ENCODE peak calls at places on chromosomes 4 and X, in seven cellular contexts. K is IMR-90, N is mesenchymal stem cell, D is neuronal stem cell, A is H1, H is trophoblast cell, P is mesendoderm. J is an unnamed sample.

GRCh38 chrX:93875621-93876282 is 201.7 kb downstream of the FAM133A start:
- DNase-seq in D (no peak), P (no peak), A (no peak), K (no peak), N (no peak), H (no peak), J (no peak)

GRCh38 chr4:85994576-85994975 is 365.3 kb downstream of the MAPK10 start:
- DNase-seq in P (peak), H (no peak), N (no peak), K (no peak), A (no peak), D (no peak), J (no peak)

GRCh38 chr4:1266881-1267763 is 18.2 kb upstream of the CTBP1 start:
- DNase-seq in A (no peak), K (no peak), N (no peak), H (no peak), P (no peak), D (no peak), J (no peak)

GRCh38 chr4:155809835-155810234 is 51.0 kb downstream of the GUCY1B1 start:
- DNase-seq in K (peak), A (no peak), D (peak), H (peak), N (peak), P (peak), J (no peak)

GRCh38 chr4:80909938-80910337 is 120.6 kb upstream of the BMP3 start:
- DNase-seq in H (no peak), A (no peak), K (no peak), N (no peak), P (no peak), D (no peak), J (no peak)

GRCh38 chr4:165177725-165178666 is 29.4 kb upstream of the KLHL2 start:
- DNase-seq in D (no peak), H (no peak), N (no peak), P (no peak), A (no peak), K (no peak), J (no peak)

GRCh38 chr4:89217594-89217993 is 90.0 kb downstream of the GPRIN3 start:
- DNase-seq in A (no peak), D (no peak), P (no peak), K (no peak), N (no peak), H (no peak), J (no peak)

GRCh38 chr4:77600521-77601451 is 4.8 kb upstream of the CXCL13 start:
- DNase-seq in D (peak), K (peak), N (peak), A (no peak), P (peak), H (peak), J (peak)

GRCh38 chrX:24799078-24799477 is 105.4 kb downstream of the POLA1 start:
- DNase-seq in P (no peak), A (no peak), K (no peak), N (no peak), D (no peak), H (no peak), J (no peak)

GRCh38 chr4:15690020-15690809 is 8.6 kb downstream of the FAM200B start:
- DNase-seq in H (peak), N (peak), D (peak), P (peak), K (peak), A (no peak), J (no peak)
- H3K27ac ChIP-seq in H (peak), N (peak), D (peak), P (peak), K (peak), A (peak), J (peak)

DNA sequence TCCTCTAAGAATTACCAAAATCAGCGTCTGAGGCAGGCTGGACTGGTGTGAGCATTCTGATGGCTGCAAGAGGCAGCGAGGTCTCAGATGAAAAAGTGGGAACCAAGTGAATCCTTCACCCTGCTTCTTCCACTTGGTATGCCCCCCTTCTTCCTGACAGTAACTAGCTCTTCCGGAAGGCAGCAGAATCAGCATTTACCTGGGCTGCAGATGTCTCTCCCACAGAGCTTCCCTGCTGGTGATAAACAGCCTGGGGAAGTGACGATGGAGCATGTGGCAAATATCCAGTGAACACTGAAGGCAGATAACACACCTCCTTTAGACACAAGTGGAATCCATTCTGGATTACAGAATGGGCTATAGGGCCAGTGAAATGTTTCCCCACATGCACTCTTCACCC is 60.6 kb upstream of the TBC1D9 start:
- DNase-seq in D (no peak), P (peak), A (no peak), N (no peak), K (no peak), H (no peak), J (no peak)
- H3K4ac ChIP-seq in D (no peak), P (no peak), A (no peak), N (no peak), K (no peak), H (no peak), J (no peak)

GRCh38 chrX:69127466-69127865 is 37.8 kb downstream of the PJA1 start:
- DNase-seq in H (no peak), K (no peak), D (no peak), A (no peak), N (peak), P (no peak), J (no peak)
- H2AK5ac ChIP-seq in H (no peak), K (no peak), D (no peak), A (no peak), N (no peak), P (no peak), J (no peak)

GRCh38 chr4:17535906-17536305 is 20.9 kb downstream of the CLRN2 start:
- DNase-seq in P (peak), N (no peak), D (no peak), K (no peak), H (no peak), A (no peak), J (no peak)

GRCh38 chr4:17534705-17535104 is 19.7 kb downstream of the CLRN2 start:
- DNase-seq in P (no peak), N (no peak), A (no peak), H (no peak), D (no peak), K (no peak), J (no peak)

GRCh38 chr4:17535242-17535641 is 20.3 kb downstream of the CLRN2 start:
- DNase-seq in N (no peak), P (no peak), A (no peak), D (no peak), H (no peak), K (no peak), J (no peak)
- H3K27ac ChIP-seq in N (no peak), P (no peak), A (no peak), D (no peak), H (no peak), K (no peak), J (no peak)

GRCh38 chrX:118324588-118324987 is 21.3 kb upstream of the WDR44 start:
- DNase-seq in H (no peak), K (no peak), D (no peak), N (no peak), A (no peak), P (no peak), J (no peak)

GRCh38 chrX:118325453-118325852 is 20.5 kb upstream of the WDR44 start:
- DNase-seq in P (no peak), K (no peak), N (no peak), A (no peak), H (no peak), D (no peak), J (no peak)

DNA sequence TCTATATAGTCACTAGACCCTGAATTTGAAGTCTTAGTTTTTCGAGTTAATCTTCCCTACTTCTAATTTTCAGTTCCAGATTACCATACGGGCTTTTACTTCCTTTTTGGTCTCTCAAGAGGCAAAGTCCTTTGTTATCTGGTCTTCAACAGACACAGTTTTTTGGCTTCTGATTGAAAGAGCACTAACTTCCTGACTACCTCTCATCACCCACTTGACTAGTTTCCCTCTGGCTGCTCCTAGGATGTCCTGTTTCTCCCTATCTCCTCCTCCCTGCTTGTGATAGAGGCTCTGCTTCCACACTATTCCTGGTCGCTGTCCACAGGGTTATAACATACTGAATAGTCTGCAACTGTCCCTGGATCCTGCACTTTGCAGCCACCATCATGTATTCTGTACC is 16.7 kb upstream of the WDR44 start:
- DNase-seq in D (no peak), K (no peak), P (no peak), A (no peak), H (no peak), N (no peak), J (no peak)
- H3K4ac ChIP-seq in D (no peak), K (no peak), P (no peak), A (no peak), H (no peak), N (no peak), J (no peak)

DNA sequence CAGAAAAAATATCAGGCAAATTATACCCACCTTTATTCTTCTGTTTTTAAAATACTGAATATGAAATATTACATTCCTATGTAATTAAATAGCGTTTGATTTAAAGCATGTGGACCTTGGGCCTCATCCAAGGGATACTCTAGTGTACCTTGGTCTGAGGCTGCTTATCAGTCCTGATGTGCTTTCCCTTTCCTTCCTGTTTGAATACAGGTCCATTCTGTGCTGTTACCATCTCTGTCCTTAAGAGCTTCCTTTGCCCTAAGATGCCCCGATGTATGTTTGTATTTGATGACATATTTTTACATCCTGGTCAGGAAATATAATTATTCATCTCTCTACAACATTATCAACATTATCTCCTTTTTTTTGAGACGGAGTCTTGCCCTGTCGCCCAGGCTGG is 24.1 kb downstream of the FAT4 start:
- DNase-seq in P (no peak), N (no peak), H (no peak), A (no peak), K (no peak), D (no peak), J (no peak)
- H2AK5ac ChIP-seq in P (no peak), N (no peak), H (no peak), A (no peak), K (no peak), D (no peak), J (no peak)

GRCh38 chr4:144300616-144301015 is 160.1 kb upstream of the GYPA start:
- DNase-seq in A (no peak), P (no peak), N (no peak), H (peak), K (no peak), D (no peak), J (no peak)
- H3K27ac ChIP-seq in A (no peak), P (no peak), N (no peak), H (no peak), K (no peak), D (no peak), J (no peak)

GRCh38 chrX:101823236-101823635 is 108.6 kb downstream of the ZMAT1 start:
- DNase-seq in A (no peak), K (no peak), D (no peak), H (no peak), P (no peak), N (no peak), J (no peak)
- H3K4ac ChIP-seq in A (no peak), K (no peak), D (no peak), H (no peak), P (no peak), N (no peak), J (no peak)

J was measured in H9.